ENCODE peak calls at places on chromosomes 7 and 10, in seven cellular contexts. One of them, this sample, is unnamed.

GRCh38 chr10:44913312-44914079 is 2.4 kb downstream of the TMEM72 start:
- DNase-seq in DMS153: no peak
- DNase-seq in WTC11: no peak
- DNase-seq in stimulated activated CD8-positive, alpha-beta memory T cell treated with anti-CD3 and anti-CD28 coated beads, Interleukin-15, amount 100 ng/mL, for 4 hours: no peak
- DNase-seq in stimulated activated CD4-positive, alpha-beta T cell treated with anti-CD3 and anti-CD28 coated beads, TNF-alpha, amount 100 ng/mL, for 4 hours: no peak
- DNase-seq in aorta: no peak
- DNase-seq in dorsolateral prefrontal cortex: no peak
- DNase-seq in this sample: no peak

GRCh38 chr10:29630205-29631048 is 4.3 kb downstream of the SVIL start:
- DNase-seq in DMS153: no peak
- DNase-seq in WTC11: no peak
- DNase-seq in stimulated activated CD8-positive, alpha-beta memory T cell treated with anti-CD3 and anti-CD28 coated beads, Interleukin-15, amount 100 ng/mL, for 4 hours: no peak
- DNase-seq in stimulated activated CD4-positive, alpha-beta T cell treated with anti-CD3 and anti-CD28 coated beads, TNF-alpha, amount 100 ng/mL, for 4 hours: no peak
- DNase-seq in aorta: no peak
- DNase-seq in dorsolateral prefrontal cortex: no peak
- DNase-seq in this sample: no peak

GRCh38 chr7:4789194-4790077 is 14.0 kb downstream of the AP5Z1 start:
- DNase-seq in DMS153: no peak
- DNase-seq in WTC11: no peak
- DNase-seq in stimulated activated CD8-positive, alpha-beta memory T cell treated with anti-CD3 and anti-CD28 coated beads, Interleukin-15, amount 100 ng/mL, for 4 hours: no peak
- DNase-seq in stimulated activated CD4-positive, alpha-beta T cell treated with anti-CD3 and anti-CD28 coated beads, TNF-alpha, amount 100 ng/mL, for 4 hours: no peak
- DNase-seq in aorta: no peak
- DNase-seq in dorsolateral prefrontal cortex: no peak
- DNase-seq in this sample: no peak

GRCh38 chr10:14153570-14154055 is 177.1 kb downstream of the FRMD4A start:
- DNase-seq in DMS153: no peak
- DNase-seq in WTC11: peak
- DNase-seq in stimulated activated CD8-positive, alpha-beta memory T cell treated with anti-CD3 and anti-CD28 coated beads, Interleukin-15, amount 100 ng/mL, for 4 hours: no peak
- DNase-seq in stimulated activated CD4-positive, alpha-beta T cell treated with anti-CD3 and anti-CD28 coated beads, TNF-alpha, amount 100 ng/mL, for 4 hours: no peak
- DNase-seq in aorta: no peak
- DNase-seq in dorsolateral prefrontal cortex: no peak
- DNase-seq in this sample: peak

GRCh38 chr7:43747703-43748102 is 10.8 kb upstream of the BLVRA start:
- DNase-seq in DMS153: no peak
- DNase-seq in WTC11: no peak
- DNase-seq in stimulated activated CD8-positive, alpha-beta memory T cell treated with anti-CD3 and anti-CD28 coated beads, Interleukin-15, amount 100 ng/mL, for 4 hours: no peak
- DNase-seq in stimulated activated CD4-positive, alpha-beta T cell treated with anti-CD3 and anti-CD28 coated beads, TNF-alpha, amount 100 ng/mL, for 4 hours: no peak
- DNase-seq in aorta: no peak
- DNase-seq in dorsolateral prefrontal cortex: no peak
- DNase-seq in this sample: no peak

GRCh38 chr10:78177013-78177370 is 143.3 kb downstream of the RPS24 start:
- DNase-seq in DMS153: no peak
- DNase-seq in WTC11: no peak
- DNase-seq in stimulated activated CD8-positive, alpha-beta memory T cell treated with anti-CD3 and anti-CD28 coated beads, Interleukin-15, amount 100 ng/mL, for 4 hours: no peak
- DNase-seq in stimulated activated CD4-positive, alpha-beta T cell treated with anti-CD3 and anti-CD28 coated beads, TNF-alpha, amount 100 ng/mL, for 4 hours: no peak
- DNase-seq in aorta: no peak
- DNase-seq in dorsolateral prefrontal cortex: peak
- DNase-seq in this sample: peak

GRCh38 chr10:37488792-37489657 is 363.6 kb downstream of the ANKRD30A start:
- DNase-seq in DMS153: no peak
- DNase-seq in WTC11: no peak
- DNase-seq in stimulated activated CD8-positive, alpha-beta memory T cell treated with anti-CD3 and anti-CD28 coated beads, Interleukin-15, amount 100 ng/mL, for 4 hours: no peak
- DNase-seq in stimulated activated CD4-positive, alpha-beta T cell treated with anti-CD3 and anti-CD28 coated beads, TNF-alpha, amount 100 ng/mL, for 4 hours: no peak
- DNase-seq in aorta: no peak
- DNase-seq in dorsolateral prefrontal cortex: no peak
- DNase-seq in this sample: no peak

GRCh38 chr10:14184841-14185500 is 145.8 kb downstream of the FRMD4A start:
- DNase-seq in DMS153: peak
- DNase-seq in WTC11: no peak
- DNase-seq in stimulated activated CD8-positive, alpha-beta memory T cell treated with anti-CD3 and anti-CD28 coated beads, Interleukin-15, amount 100 ng/mL, for 4 hours: no peak
- DNase-seq in stimulated activated CD4-positive, alpha-beta T cell treated with anti-CD3 and anti-CD28 coated beads, TNF-alpha, amount 100 ng/mL, for 4 hours: peak
- DNase-seq in aorta: no peak
- DNase-seq in dorsolateral prefrontal cortex: no peak
- DNase-seq in this sample: peak

GRCh38 chr10:96840841-96841518 is 8.9 kb downstream of the LCOR start:
- DNase-seq in DMS153: no peak
- DNase-seq in WTC11: no peak
- DNase-seq in stimulated activated CD8-positive, alpha-beta memory T cell treated with anti-CD3 and anti-CD28 coated beads, Interleukin-15, amount 100 ng/mL, for 4 hours: no peak
- DNase-seq in stimulated activated CD4-positive, alpha-beta T cell treated with anti-CD3 and anti-CD28 coated beads, TNF-alpha, amount 100 ng/mL, for 4 hours: no peak
- DNase-seq in aorta: no peak
- DNase-seq in dorsolateral prefrontal cortex: no peak
- DNase-seq in this sample: no peak

GRCh38 chr7:158382363-158382988 is 205.1 kb downstream of the PTPRN2 start:
- DNase-seq in DMS153: no peak
- DNase-seq in WTC11: no peak
- DNase-seq in stimulated activated CD8-positive, alpha-beta memory T cell treated with anti-CD3 and anti-CD28 coated beads, Interleukin-15, amount 100 ng/mL, for 4 hours: no peak
- DNase-seq in stimulated activated CD4-positive, alpha-beta T cell treated with anti-CD3 and anti-CD28 coated beads, TNF-alpha, amount 100 ng/mL, for 4 hours: no peak
- DNase-seq in aorta: no peak
- DNase-seq in dorsolateral prefrontal cortex: no peak
- DNase-seq in this sample: peak

GRCh38 chr10:72008096-72008933 is 44.1 kb downstream of the CHST3 start:
- DNase-seq in DMS153: no peak
- DNase-seq in WTC11: no peak
- DNase-seq in stimulated activated CD8-positive, alpha-beta memory T cell treated with anti-CD3 and anti-CD28 coated beads, Interleukin-15, amount 100 ng/mL, for 4 hours: no peak
- DNase-seq in stimulated activated CD4-positive, alpha-beta T cell treated with anti-CD3 and anti-CD28 coated beads, TNF-alpha, amount 100 ng/mL, for 4 hours: no peak
- DNase-seq in aorta: no peak
- DNase-seq in dorsolateral prefrontal cortex: no peak
- DNase-seq in this sample: no peak

GRCh38 chr10:63166742-63167258 is 33.7 kb downstream of the NRBF2 start:
- DNase-seq in DMS153: peak
- DNase-seq in WTC11: no peak
- DNase-seq in stimulated activated CD8-positive, alpha-beta memory T cell treated with anti-CD3 and anti-CD28 coated beads, Interleukin-15, amount 100 ng/mL, for 4 hours: peak
- DNase-seq in stimulated activated CD4-positive, alpha-beta T cell treated with anti-CD3 and anti-CD28 coated beads, TNF-alpha, amount 100 ng/mL, for 4 hours: no peak
- DNase-seq in aorta: no peak
- DNase-seq in dorsolateral prefrontal cortex: no peak
- DNase-seq in this sample: peak

GRCh38 chr7:116691664-116692063 is 19.7 kb downstream of the MET start:
- DNase-seq in DMS153: no peak
- DNase-seq in WTC11: no peak
- DNase-seq in stimulated activated CD8-positive, alpha-beta memory T cell treated with anti-CD3 and anti-CD28 coated beads, Interleukin-15, amount 100 ng/mL, for 4 hours: no peak
- DNase-seq in stimulated activated CD4-positive, alpha-beta T cell treated with anti-CD3 and anti-CD28 coated beads, TNF-alpha, amount 100 ng/mL, for 4 hours: no peak
- DNase-seq in aorta: no peak
- DNase-seq in dorsolateral prefrontal cortex: no peak
- DNase-seq in this sample: no peak

GRCh38 chr7:129169171-129169643 is 19.2 kb upstream of the SMO start:
- DNase-seq in DMS153: peak
- DNase-seq in WTC11: peak
- DNase-seq in stimulated activated CD8-positive, alpha-beta memory T cell treated with anti-CD3 and anti-CD28 coated beads, Interleukin-15, amount 100 ng/mL, for 4 hours: no peak
- DNase-seq in stimulated activated CD4-positive, alpha-beta T cell treated with anti-CD3 and anti-CD28 coated beads, TNF-alpha, amount 100 ng/mL, for 4 hours: no peak
- DNase-seq in aorta: peak
- DNase-seq in dorsolateral prefrontal cortex: no peak
- DNase-seq in this sample: peak

GRCh38 chr7:54743580-54743979 is 15.4 kb downstream of the SEC61G start:
- DNase-seq in DMS153: no peak
- DNase-seq in WTC11: no peak
- DNase-seq in stimulated activated CD8-positive, alpha-beta memory T cell treated with anti-CD3 and anti-CD28 coated beads, Interleukin-15, amount 100 ng/mL, for 4 hours: no peak
- DNase-seq in stimulated activated CD4-positive, alpha-beta T cell treated with anti-CD3 and anti-CD28 coated beads, TNF-alpha, amount 100 ng/mL, for 4 hours: no peak
- DNase-seq in aorta: no peak
- DNase-seq in dorsolateral prefrontal cortex: no peak
- DNase-seq in this sample: no peak

GRCh38 chr10:124296121-124296812 is 122.5 kb downstream of the OAT start:
- DNase-seq in DMS153: peak
- DNase-seq in WTC11: peak
- DNase-seq in stimulated activated CD8-positive, alpha-beta memory T cell treated with anti-CD3 and anti-CD28 coated beads, Interleukin-15, amount 100 ng/mL, for 4 hours: no peak
- DNase-seq in stimulated activated CD4-positive, alpha-beta T cell treated with anti-CD3 and anti-CD28 coated beads, TNF-alpha, amount 100 ng/mL, for 4 hours: no peak
- DNase-seq in aorta: no peak
- DNase-seq in dorsolateral prefrontal cortex: no peak
- DNase-seq in this sample: peak

GRCh38 chr10:96299383-96299782 is 4.9 kb upstream of the DNTT start:
- DNase-seq in DMS153: no peak
- DNase-seq in WTC11: no peak
- DNase-seq in stimulated activated CD8-positive, alpha-beta memory T cell treated with anti-CD3 and anti-CD28 coated beads, Interleukin-15, amount 100 ng/mL, for 4 hours: no peak
- DNase-seq in stimulated activated CD4-positive, alpha-beta T cell treated with anti-CD3 and anti-CD28 coated beads, TNF-alpha, amount 100 ng/mL, for 4 hours: no peak
- DNase-seq in aorta: no peak
- DNase-seq in dorsolateral prefrontal cortex: no peak
- DNase-seq in this sample: no peak

GRCh38 chr7:128459394-128459878 is 3.8 kb downstream of the HILPDA start:
- DNase-seq in DMS153: peak
- DNase-seq in WTC11: peak
- DNase-seq in stimulated activated CD8-positive, alpha-beta memory T cell treated with anti-CD3 and anti-CD28 coated beads, Interleukin-15, amount 100 ng/mL, for 4 hours: peak
- DNase-seq in stimulated activated CD4-positive, alpha-beta T cell treated with anti-CD3 and anti-CD28 coated beads, TNF-alpha, amount 100 ng/mL, for 4 hours: peak
- DNase-seq in aorta: peak
- DNase-seq in dorsolateral prefrontal cortex: peak
- DNase-seq in this sample: peak

GRCh38 chr10:5547684-5547933 is 22.8 kb downstream of the CALML3 start:
- DNase-seq in DMS153: no peak
- DNase-seq in WTC11: no peak
- DNase-seq in stimulated activated CD8-positive, alpha-beta memory T cell treated with anti-CD3 and anti-CD28 coated beads, Interleukin-15, amount 100 ng/mL, for 4 hours: no peak
- DNase-seq in stimulated activated CD4-positive, alpha-beta T cell treated with anti-CD3 and anti-CD28 coated beads, TNF-alpha, amount 100 ng/mL, for 4 hours: no peak
- DNase-seq in aorta: no peak
- DNase-seq in dorsolateral prefrontal cortex: no peak
- DNase-seq in this sample: no peak

GRCh38 chr7:106243893-106244292 is 40.9 kb downstream of the NAMPT start:
- DNase-seq in DMS153: no peak
- DNase-seq in WTC11: no peak
- DNase-seq in stimulated activated CD8-positive, alpha-beta memory T cell treated with anti-CD3 and anti-CD28 coated beads, Interleukin-15, amount 100 ng/mL, for 4 hours: no peak
- DNase-seq in stimulated activated CD4-positive, alpha-beta T cell treated with anti-CD3 and anti-CD28 coated beads, TNF-alpha, amount 100 ng/mL, for 4 hours: no peak
- DNase-seq in aorta: no peak
- DNase-seq in dorsolateral prefrontal cortex: no peak
- DNase-seq in this sample: no peak

GRCh38 chr7:131865911-131866310 is 309.5 kb upstream of the PODXL start:
- DNase-seq in DMS153: no peak
- DNase-seq in WTC11: no peak
- DNase-seq in stimulated activated CD8-positive, alpha-beta memory T cell treated with anti-CD3 and anti-CD28 coated beads, Interleukin-15, amount 100 ng/mL, for 4 hours: no peak
- DNase-seq in stimulated activated CD4-positive, alpha-beta T cell treated with anti-CD3 and anti-CD28 coated beads, TNF-alpha, amount 100 ng/mL, for 4 hours: no peak
- DNase-seq in aorta: no peak
- DNase-seq in dorsolateral prefrontal cortex: no peak
- DNase-seq in this sample: no peak

GRCh38 chr10:73868655-73869195 is 5.6 kb downstream of the CAMK2G start:
- DNase-seq in DMS153: no peak
- DNase-seq in WTC11: no peak
- DNase-seq in stimulated activated CD8-positive, alpha-beta memory T cell treated with anti-CD3 and anti-CD28 coated beads, Interleukin-15, amount 100 ng/mL, for 4 hours: no peak
- DNase-seq in stimulated activated CD4-positive, alpha-beta T cell treated with anti-CD3 and anti-CD28 coated beads, TNF-alpha, amount 100 ng/mL, for 4 hours: no peak
- DNase-seq in aorta: no peak
- DNase-seq in dorsolateral prefrontal cortex: no peak
- DNase-seq in this sample: no peak

GRCh38 chr7:1279041-1279440 is 46.4 kb downstream of the UNCX start:
- DNase-seq in DMS153: no peak
- DNase-seq in WTC11: peak
- DNase-seq in stimulated activated CD8-positive, alpha-beta memory T cell treated with anti-CD3 and anti-CD28 coated beads, Interleukin-15, amount 100 ng/mL, for 4 hours: no peak
- DNase-seq in stimulated activated CD4-positive, alpha-beta T cell treated with anti-CD3 and anti-CD28 coated beads, TNF-alpha, amount 100 ng/mL, for 4 hours: no peak
- DNase-seq in aorta: no peak
- DNase-seq in dorsolateral prefrontal cortex: no peak
- DNase-seq in this sample: no peak

GRCh38 chr7:4814463-4814862 is 39.0 kb downstream of the AP5Z1 start:
- DNase-seq in DMS153: no peak
- DNase-seq in WTC11: no peak
- DNase-seq in stimulated activated CD8-positive, alpha-beta memory T cell treated with anti-CD3 and anti-CD28 coated beads, Interleukin-15, amount 100 ng/mL, for 4 hours: no peak
- DNase-seq in stimulated activated CD4-positive, alpha-beta T cell treated with anti-CD3 and anti-CD28 coated beads, TNF-alpha, amount 100 ng/mL, for 4 hours: no peak
- DNase-seq in aorta: no peak
- DNase-seq in dorsolateral prefrontal cortex: no peak
- DNase-seq in this sample: no peak

GRCh38 chr7:1624999-1625927 is 44.8 kb upstream of the ELFN1 start:
- DNase-seq in DMS153: no peak
- DNase-seq in WTC11: no peak
- DNase-seq in stimulated activated CD8-positive, alpha-beta memory T cell treated with anti-CD3 and anti-CD28 coated beads, Interleukin-15, amount 100 ng/mL, for 4 hours: no peak
- DNase-seq in stimulated activated CD4-positive, alpha-beta T cell treated with anti-CD3 and anti-CD28 coated beads, TNF-alpha, amount 100 ng/mL, for 4 hours: no peak
- DNase-seq in aorta: no peak
- DNase-seq in dorsolateral prefrontal cortex: no peak
- DNase-seq in this sample: no peak

This sample was measured in NCI-H146.